ENCODE peak calls at places on chromosomes 2 and 18, in four cellular contexts. T is K562, W is HepG2, E is GM12878. X is an unnamed sample.

GRCh38 chr18:58805482-58806187 is 59.0 kb upstream of the ZNF532 start:
- DNase-seq in T (no peak), W (no peak), E (no peak), X (no peak)

GRCh38 chr18:48896875-48897511 is 53.8 kb downstream of the SMAD7 start:
- DNase-seq in T (peak; percentile 87), W (peak; percentile 98), E (peak; percentile 19), X (peak; percentile 67)

GRCh38 chr2:98480598-98480997 is 35.9 kb downstream of the INPP4A start:
- DNase-seq in T (no peak), W (no peak), E (no peak), X (no peak)

GRCh38 chr2:113712941-113713340 is 43.5 kb downstream of the SLC35F5 start:
- DNase-seq in T (no peak), W (no peak), E (no peak), X (no peak)

GRCh38 chr2:219636144-219636915 is 8.9 kb downstream of the SLC4A3 start:
- DNase-seq in T (no peak), W (no peak), E (no peak), X (no peak)

GRCh38 chr18:45109271-45109670 is 428.6 kb downstream of the SETBP1 start:
- DNase-seq in T (no peak), W (no peak), E (no peak), X (no peak)

GRCh38 chr2:200585730-200586643 is at the start of gene AOX1:
- DNase-seq in T (no peak), W (peak; percentile 70), E (no peak), X (no peak)

GRCh38 chr2:241372376-241372992 is 16.4 kb downstream of the FARP2 start:
- DNase-seq in T (no peak), W (no peak), E (no peak), X (no peak)

GRCh38 chr2:146927080-146927714 is 917.6 kb upstream of the ACVR2A start:
- DNase-seq in T (no peak), W (peak; percentile 28), E (no peak), X (peak; percentile 36)

GRCh38 chr2:64295326-64296149 is 151.3 kb upstream of the PELI1 start:
- DNase-seq in T (no peak), W (no peak), E (no peak), X (no peak)

GRCh38 chr2:129876576-129876975 is 102.9 kb upstream of the RAB6C start:
- DNase-seq in T (no peak), W (no peak), E (no peak), X (no peak)

GRCh38 chr2:156088598-156088997 is 243.9 kb downstream of the NR4A2 start:
- DNase-seq in T (no peak), W (no peak), E (no peak), X (peak; percentile 9)

GRCh38 chr2:60530660-60531276 is 22.7 kb downstream of the BCL11A start:
- DNase-seq in T (peak; percentile 56), W (peak; percentile 84), E (no peak), X (no peak)

GRCh38 chr2:75710220-75710576 is 517 bp downstream of the GCFC2 start:
- DNase-seq in T (no peak), W (no peak), E (no peak), X (no peak)

GRCh38 chr2:174336403-174337336 is 1.9 kb downstream of the SP9 start:
- DNase-seq in T (peak; percentile 79), W (peak; percentile 38), E (no peak), X (no peak)

GRCh38 chr2:105134076-105134475 is 96.2 kb downstream of the MRPS9 start:
- DNase-seq in T (no peak), W (no peak), E (no peak), X (no peak)

GRCh38 chr2:171702781-171703556 is 15.7 kb downstream of the DYNC1I2 start:
- DNase-seq in T (no peak), W (no peak), E (no peak), X (no peak)

GRCh38 chr2:65027611-65028244 is 28.5 kb upstream of the CEP68 start:
- DNase-seq in T (no peak), W (no peak), E (no peak), X (no peak)

GRCh38 chr2:26756337-26756736 is 7.7 kb upstream of the SLC35F6 start:
- DNase-seq in T (no peak), W (no peak), E (no peak), X (no peak)

GRCh38 chr2:197847666-197848401 is 43.4 kb downstream of the PLCL1 start:
- DNase-seq in T (no peak), W (no peak), E (no peak), X (no peak)

GRCh38 chr2:218032336-218033171 is 29.8 kb upstream of the TNS1 start:
- DNase-seq in T (no peak), W (no peak), E (no peak), X (no peak)

GRCh38 chr2:8115966-8116365 is 565.9 kb upstream of the ID2 start:
- DNase-seq in T (no peak), W (no peak), E (no peak), X (no peak)

GRCh38 chr2:37443082-37443481 is 98.7 kb downstream of the QPCT start:
- DNase-seq in T (no peak), W (no peak), E (no peak), X (no peak)

GRCh38 chr2:190303642-190304041 is 16.0 kb downstream of the HIBCH start:
- DNase-seq in T (no peak), W (no peak), E (no peak), X (no peak)

GRCh38 chr18:40249390-40250080 is 1705.5 kb upstream of the PIK3C3 start:
- DNase-seq in T (no peak), W (no peak), E (no peak), X (no peak)

GRCh38 chr2:62142054-62142453 is 53.9 kb upstream of the B3GNT2 start:
- DNase-seq in T (no peak), W (no peak), E (peak; percentile 84), X (no peak)

GRCh38 chr2:7089284-7089683 is 172.1 kb downstream of the RNF144A start:
- DNase-seq in T (no peak), W (no peak), E (no peak), X (no peak)

GRCh38 chr18:62586148-62586774 is 63.4 kb downstream of the ZCCHC2 start:
- DNase-seq in T (peak; percentile 74), W (peak; percentile 29), E (peak; percentile 34), X (peak; percentile 60)

GRCh38 chr2:98927059-98927458 is 9.0 kb downstream of the CRACDL start:
- DNase-seq in T (no peak), W (no peak), E (no peak), X (no peak)

GRCh38 chr2:177893880-177894279 is 178.7 kb downstream of the PDE11A start:
- DNase-seq in T (peak; percentile 11), W (no peak), E (no peak), X (no peak)

GRCh38 chr2:42105330-42106256 is 57.8 kb downstream of the PKDCC start:
- DNase-seq in T (no peak), W (peak; percentile 88), E (peak; percentile 59), X (no peak)

GRCh38 chr18:46484971-46485370 is 172.0 kb downstream of the LOXHD1 start:
- DNase-seq in T (no peak), W (no peak), E (no peak), X (no peak)

GRCh38 chr2:219398721-219399333 is 11.1 kb upstream of the DNPEP start:
- DNase-seq in T (no peak), W (peak; percentile 38), E (no peak), X (no peak)

GRCh38 chr2:213016166-213016983 is 135.0 kb downstream of the IKZF2 start:
- DNase-seq in T (no peak), W (no peak), E (no peak), X (no peak)

GRCh38 chr2:213017404-213017803 is 134.0 kb downstream of the IKZF2 start:
- DNase-seq in T (no peak), W (no peak), E (no peak), X (no peak)

GRCh38 chr2:213015387-213016165 is 135.8 kb downstream of the IKZF2 start:
- DNase-seq in T (no peak), W (no peak), E (peak; percentile 98), X (no peak)

GRCh38 chr2:213018340-213018901 is 133.0 kb downstream of the IKZF2 start:
- DNase-seq in T (no peak), W (no peak), E (no peak), X (no peak)

GRCh38 chr2:213016984-213017351 is 134.4 kb downstream of the IKZF2 start:
- DNase-seq in T (no peak), W (no peak), E (no peak), X (no peak)
- TF ChIP-seq HDAC2 in T (no peak), W (no peak), E (no peak), X (no peak)

DNA sequence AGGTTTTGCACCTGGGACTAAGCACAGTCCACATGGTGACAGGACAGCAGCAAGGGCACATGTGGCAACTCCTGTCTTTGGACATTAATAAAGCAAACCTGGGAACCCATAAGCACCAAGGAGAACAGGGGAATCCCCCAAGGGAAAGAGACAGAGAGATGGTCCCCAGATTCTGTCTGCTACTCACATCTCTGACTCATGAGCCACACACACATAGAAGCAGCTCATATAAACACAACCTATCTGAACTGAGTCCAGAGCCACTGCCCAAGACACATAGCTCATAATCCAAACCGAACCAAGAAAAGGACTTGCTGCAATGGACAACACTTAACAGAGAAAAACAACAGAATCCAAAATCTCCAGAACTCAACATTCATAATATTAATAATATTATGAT is 82.5 kb downstream of the OSBPL1A start:
- DNase-seq in T (no peak), W (no peak), E (no peak), X (no peak)
- TF ChIP-seq ESRRA in T (no peak), W (no peak), E (no peak), X (no peak)

GRCh38 chr18:79460445-79461300 is 64.9 kb downstream of the NFATC1 start:
- DNase-seq in T (no peak), W (no peak), E (peak; percentile 64), X (no peak)

GRCh38 chr18:79457652-79458051 is 61.9 kb downstream of the NFATC1 start:
- DNase-seq in T (no peak), W (no peak), E (no peak), X (no peak)

GRCh38 chr18:79458131-79458838 is 62.6 kb downstream of the NFATC1 start:
- DNase-seq in T (no peak), W (peak; percentile 43), E (no peak), X (peak; percentile 48)

GRCh38 chr18:79459946-79460345 is 64.2 kb downstream of the NFATC1 start:
- DNase-seq in T (no peak), W (no peak), E (no peak), X (no peak)

DNA sequence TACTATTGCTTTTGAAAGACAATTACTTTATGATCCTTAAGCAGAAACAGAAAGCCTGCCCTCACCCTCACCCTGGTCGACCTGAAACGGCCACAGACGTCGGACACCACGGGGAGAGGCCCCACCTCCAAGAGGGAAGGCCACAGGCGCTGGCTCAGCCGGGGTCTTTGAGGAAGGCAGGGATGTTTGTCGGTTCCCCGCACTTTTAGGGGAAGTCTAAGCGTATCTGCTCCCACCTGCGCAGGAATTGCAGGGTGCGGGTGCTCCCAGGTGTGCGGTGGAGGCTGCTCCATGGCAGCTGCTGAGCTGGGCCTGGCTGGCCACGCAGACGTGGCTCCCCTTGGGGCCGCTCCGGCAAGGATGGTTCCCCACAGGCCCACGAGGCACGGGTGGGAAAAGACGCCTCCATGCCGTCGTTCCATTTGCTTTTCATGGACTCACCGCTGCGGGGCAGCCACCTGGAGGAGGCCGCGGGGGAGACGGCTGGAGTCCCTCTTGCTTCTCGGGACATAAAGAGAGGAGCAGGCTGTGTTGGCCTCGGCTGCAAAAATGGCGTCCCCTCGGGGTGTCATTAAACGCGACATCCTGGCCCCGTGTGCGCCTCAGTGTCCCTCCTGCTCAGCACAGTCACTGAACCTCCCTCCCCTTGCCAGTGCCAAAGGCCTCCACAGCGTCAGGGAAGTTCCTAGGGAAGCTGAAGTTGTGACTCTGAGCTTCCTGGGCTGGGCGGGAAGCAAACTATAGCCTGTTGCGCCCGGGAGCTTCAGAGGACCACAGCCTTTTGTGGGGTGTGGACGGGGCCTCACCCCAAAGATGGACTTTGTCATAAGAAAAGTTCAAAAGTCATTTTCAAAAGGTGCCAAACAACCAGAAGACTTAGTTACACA is 63.4 kb downstream of the NFATC1 start:
- DNase-seq in T (no peak), W (no peak), E (no peak), X (no peak)
- TF ChIP-seq HDAC2 in T (no peak), W (no peak), E (no peak), X (no peak)

GRCh38 chr2:89833780-89834117 is 1142.3 kb downstream of the RPIA start:
- DNase-seq in T (no peak), W (no peak), E (no peak), X (no peak)
- TF ChIP-seq ESRRA in T (no peak), W (no peak), E (no peak), X (no peak)